ENCODE peak calls at places on chromosomes 1 and 21, in eight cellular contexts. S is stimulated activated CD4-positive, alpha-beta T cell treated with anti-CD3 and anti-CD28 coated beads, Interleukin-15, amount 100 ng/mL, for 1 hour; A is AG04450; B is activated naive CD8-positive, alpha-beta T cell treated with anti-CD3 and anti-CD28 coated beads, Interleukin-2, amount 50 U/mL, for 16 hours; R is ACHN; M is activated T-cell treated with anti-CD3 and anti-CD28 coated beads, Interleukin-2, amount 50 U/mL, for 72 hours; O is progenitor cell of endocrine pancreas; W is NCI-H1092. Z is an unnamed sample.

GRCh38 chr1:55893155-55893554 is 678.0 kb upstream of the USP24 start:
- DNase-seq in A (no peak), S (no peak), M (no peak), O (no peak), B (no peak), R (peak), W (no peak), Z (peak)

GRCh38 chr1:37922767-37923550 is 23.9 kb downstream of the INPP5B start:
- DNase-seq in O (no peak), R (no peak), W (no peak), M (peak), A (no peak), B (no peak), S (no peak), Z (no peak)

GRCh38 chr1:56187410-56187809 is 392.0 kb downstream of the PLPP3 start:
- DNase-seq in R (no peak), W (no peak), O (no peak), B (no peak), S (no peak), M (no peak), A (no peak), Z (no peak)

GRCh38 chr1:117335376-117336086 is 31.7 kb upstream of the MAN1A2 start:
- DNase-seq in R (no peak), A (no peak), M (no peak), S (no peak), W (no peak), B (no peak), O (no peak), Z (no peak)

GRCh38 chr1:115546846-115547245 is 94.9 kb upstream of the VANGL1 start:
- DNase-seq in O (no peak), B (no peak), W (no peak), M (no peak), A (no peak), R (no peak), S (no peak), Z (no peak)

GRCh38 chr21:34498623-34499022 is 13.4 kb downstream of the KCNE1 start:
- DNase-seq in B (no peak), M (no peak), A (no peak), R (no peak), W (no peak), O (no peak), S (no peak), Z (no peak)

GRCh38 chr1:30696831-30697230 is 26.6 kb downstream of the MATN1 start:
- DNase-seq in M (no peak), R (no peak), B (no peak), W (no peak), S (no peak), O (no peak), A (no peak), Z (no peak)

GRCh38 chr1:154609398-154610380 is 1.7 kb upstream of the ADAR start:
- DNase-seq in O (no peak), A (no peak), R (peak), S (peak), M (peak), W (no peak), B (no peak), Z (no peak)

GRCh38 chr21:45886610-45887026 is 95.0 kb upstream of the COL6A1 start:
- DNase-seq in B (no peak), O (no peak), M (no peak), A (no peak), W (no peak), S (no peak), R (no peak), Z (no peak)

GRCh38 chr1:11357291-11357690 is 84.3 kb downstream of the UBIAD1 start:
- DNase-seq in O (no peak), B (no peak), S (no peak), W (no peak), R (no peak), M (no peak), A (no peak), Z (no peak)

GRCh38 chr1:202009326-202010031 is 908 bp upstream of the ELF3 start:
- DNase-seq in S (peak), R (peak), A (peak), B (peak), W (peak), O (peak), M (peak), Z (no peak)

GRCh38 chr1:33606272-33606671 is 133.8 kb downstream of the ZSCAN20 start:
- DNase-seq in M (no peak), O (no peak), W (no peak), R (no peak), S (no peak), B (no peak), A (no peak), Z (no peak)

GRCh38 chr1:53736290-53736689 is 2.7 kb downstream of the GLIS1 start:
- DNase-seq in O (no peak), B (no peak), R (peak), W (no peak), A (no peak), S (no peak), M (no peak), Z (no peak)

GRCh38 chr1:74586253-74586897 is 74.0 kb upstream of the LRRC53 start:
- DNase-seq in R (peak), W (no peak), B (no peak), M (no peak), A (no peak), O (no peak), S (no peak), Z (no peak)

GRCh38 chr21:41396452-41397107 is 29.5 kb upstream of the MX1 start:
- DNase-seq in A (no peak), B (no peak), S (no peak), O (no peak), M (no peak), W (no peak), R (no peak), Z (no peak)

GRCh38 chr1:215476541-215476940 is 90.6 kb upstream of the KCTD3 start:
- DNase-seq in B (no peak), W (no peak), S (no peak), R (no peak), O (no peak), A (peak), M (no peak), Z (no peak)

GRCh38 chr1:22231995-22232690 is 89.2 kb upstream of the WNT4 start:
- DNase-seq in W (no peak), S (no peak), R (no peak), A (no peak), O (no peak), B (no peak), M (no peak), Z (no peak)

GRCh38 chr1:39799770-39800470 is 11.3 kb upstream of the BMP8B start:
- DNase-seq in B (peak), O (peak), A (peak), M (peak), R (peak), S (peak), W (peak), Z (peak)

GRCh38 chr1:75725256-75725655 is 747 bp downstream of the ACADM start:
- DNase-seq in O (no peak), R (peak), A (no peak), W (no peak), S (no peak), M (no peak), B (no peak), Z (no peak)

GRCh38 chr1:178456472-178456871 is 40.3 kb downstream of the CLEC20A start:
- DNase-seq in R (no peak), S (no peak), O (no peak), M (no peak), A (no peak), W (no peak), B (no peak), Z (no peak)

GRCh38 chr1:211939876-211940468 is 95.4 kb downstream of the INTS7 start:
- DNase-seq in O (no peak), M (peak), A (no peak), R (no peak), S (no peak), B (no peak), W (no peak), Z (no peak)

GRCh38 chr1:63955746-63956145 is 181.9 kb downstream of the ROR1 start:
- DNase-seq in O (no peak), S (no peak), B (no peak), M (no peak), A (no peak), R (no peak), W (no peak), Z (no peak)

GRCh38 chr1:176843352-176844297 is 320.9 kb downstream of the ASTN1 start:
- DNase-seq in B (no peak), A (peak), S (no peak), M (no peak), O (peak), W (peak), R (peak), Z (peak)